ENCODE peak calls at places on chromosomes 2 and 18, in ten cellular contexts. One of them, this sample, is unnamed.

GRCh38 chr2:23596316-23596885 is 211.4 kb downstream of the KLHL29 start:
- DNase-seq in MCF 10A: no peak
- DNase-seq in AG04450: no peak
- DNase-seq in epithelial cell of proximal tubule: no peak
- DNase-seq in H9: no peak
- DNase-seq in hepatocyte: no peak
- DNase-seq in heart left ventricle: no peak
- DNase-seq in lower lobe of right lung: no peak
- DNase-seq in sigmoid colon: peak
- DNase-seq in cardiac muscle cell: peak
- DNase-seq in this sample: no peak

GRCh38 chr2:181393472-181393871 is 63.7 kb upstream of the ITGA4 start:
- DNase-seq in sigmoid colon: no peak
- DNase-seq in lower lobe of right lung: no peak
- DNase-seq in heart left ventricle: no peak
- DNase-seq in AG04450: no peak
- DNase-seq in hepatocyte: no peak
- DNase-seq in epithelial cell of proximal tubule: no peak
- DNase-seq in MCF 10A: peak
- DNase-seq in H9: no peak
- DNase-seq in cardiac muscle cell: peak
- DNase-seq in this sample: no peak

GRCh38 chr2:191611614-191612013 is 66.3 kb upstream of the NABP1 start:
- DNase-seq in cardiac muscle cell: no peak
- DNase-seq in epithelial cell of proximal tubule: no peak
- DNase-seq in hepatocyte: no peak
- DNase-seq in lower lobe of right lung: peak
- DNase-seq in heart left ventricle: peak
- DNase-seq in sigmoid colon: no peak
- DNase-seq in H9: no peak
- DNase-seq in MCF 10A: no peak
- DNase-seq in AG04450: no peak
- DNase-seq in this sample: no peak

GRCh38 chr2:157874278-157874825 is 1.8 kb downstream of the ACVR1 start:
- DNase-seq in sigmoid colon: no peak
- DNase-seq in H9: no peak
- DNase-seq in heart left ventricle: peak
- DNase-seq in cardiac muscle cell: peak
- DNase-seq in MCF 10A: no peak
- DNase-seq in hepatocyte: no peak
- DNase-seq in epithelial cell of proximal tubule: no peak
- DNase-seq in AG04450: no peak
- DNase-seq in lower lobe of right lung: no peak
- DNase-seq in this sample: no peak

GRCh38 chr2:46540496-46541342 is 61.4 kb downstream of the TMEM247 start:
- DNase-seq in MCF 10A: peak
- DNase-seq in hepatocyte: peak
- DNase-seq in lower lobe of right lung: no peak
- DNase-seq in sigmoid colon: no peak
- DNase-seq in H9: no peak
- DNase-seq in cardiac muscle cell: peak
- DNase-seq in AG04450: no peak
- DNase-seq in heart left ventricle: peak
- DNase-seq in epithelial cell of proximal tubule: peak
- DNase-seq in this sample: no peak

GRCh38 chr2:113253453-113253852 is 25.3 kb downstream of the PAX8 start:
- DNase-seq in sigmoid colon: no peak
- DNase-seq in AG04450: no peak
- DNase-seq in heart left ventricle: no peak
- DNase-seq in cardiac muscle cell: no peak
- DNase-seq in lower lobe of right lung: no peak
- DNase-seq in hepatocyte: no peak
- DNase-seq in epithelial cell of proximal tubule: no peak
- DNase-seq in MCF 10A: no peak
- DNase-seq in H9: no peak
- DNase-seq in this sample: no peak

GRCh38 chr2:147595200-147595599 is 249.6 kb upstream of the ACVR2A start:
- DNase-seq in H9: no peak
- DNase-seq in heart left ventricle: no peak
- DNase-seq in MCF 10A: no peak
- DNase-seq in lower lobe of right lung: no peak
- DNase-seq in sigmoid colon: no peak
- DNase-seq in hepatocyte: no peak
- DNase-seq in epithelial cell of proximal tubule: no peak
- DNase-seq in AG04450: no peak
- DNase-seq in cardiac muscle cell: no peak
- DNase-seq in this sample: no peak

GRCh38 chr2:233801357-233802131 is 23.4 kb downstream of the MROH2A start:
- DNase-seq in AG04450: no peak
- DNase-seq in MCF 10A: peak
- DNase-seq in cardiac muscle cell: peak
- DNase-seq in lower lobe of right lung: no peak
- DNase-seq in sigmoid colon: no peak
- DNase-seq in hepatocyte: no peak
- DNase-seq in H9: no peak
- DNase-seq in heart left ventricle: no peak
- DNase-seq in epithelial cell of proximal tubule: no peak
- DNase-seq in this sample: no peak

GRCh38 chr2:160940699-160941098 is 219.5 kb upstream of the TANK start:
- DNase-seq in hepatocyte: no peak
- DNase-seq in sigmoid colon: no peak
- DNase-seq in H9: no peak
- DNase-seq in epithelial cell of proximal tubule: peak
- DNase-seq in MCF 10A: peak
- DNase-seq in cardiac muscle cell: no peak
- DNase-seq in AG04450: no peak
- DNase-seq in lower lobe of right lung: no peak
- DNase-seq in heart left ventricle: no peak
- DNase-seq in this sample: no peak

GRCh38 chr2:189633392-189633811 is 27.9 kb upstream of the ASNSD1 start:
- DNase-seq in cardiac muscle cell: peak
- DNase-seq in H9: no peak
- DNase-seq in MCF 10A: peak
- DNase-seq in hepatocyte: no peak
- DNase-seq in epithelial cell of proximal tubule: peak
- DNase-seq in heart left ventricle: no peak
- DNase-seq in lower lobe of right lung: no peak
- DNase-seq in sigmoid colon: no peak
- DNase-seq in AG04450: no peak
- DNase-seq in this sample: peak

DNA sequence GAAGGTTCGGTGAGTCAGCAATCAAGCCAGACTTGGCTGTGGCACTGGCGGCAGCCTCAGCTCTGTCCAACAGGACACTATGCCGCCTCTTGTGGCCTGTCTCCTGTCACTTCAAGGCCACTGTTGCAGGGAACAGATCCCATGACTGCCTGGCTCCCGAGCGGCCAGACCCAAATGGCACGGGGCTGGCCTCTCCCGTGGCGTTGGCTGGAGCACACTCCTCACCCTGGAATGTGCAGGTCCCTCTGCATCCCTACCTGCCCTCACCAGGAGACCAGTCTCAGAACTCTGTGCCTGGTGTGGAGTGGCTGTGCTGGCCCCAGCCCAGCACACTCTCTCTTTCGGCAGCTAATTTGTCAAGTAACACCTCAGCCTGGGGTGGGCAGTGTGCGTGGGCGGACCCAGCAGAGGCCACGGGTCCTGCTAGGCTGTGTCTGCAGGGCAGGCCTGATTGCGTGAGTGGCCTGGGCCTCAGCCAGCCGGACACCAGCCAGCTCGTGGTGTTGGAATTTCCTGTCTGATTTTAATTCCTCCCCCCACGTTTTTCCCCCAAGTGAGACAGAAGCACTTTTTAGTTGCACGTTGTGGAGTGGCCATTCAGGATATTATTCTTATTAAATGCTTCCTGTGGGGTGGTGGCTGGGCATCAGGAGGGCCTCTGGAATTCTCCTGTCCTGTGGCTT is 179.3 kb downstream of the GLI2 start:
- DNase-seq in MCF 10A: peak
- DNase-seq in epithelial cell of proximal tubule: peak
- DNase-seq in sigmoid colon: peak
- DNase-seq in heart left ventricle: peak
- DNase-seq in hepatocyte: no peak
- DNase-seq in AG04450: peak
- DNase-seq in H9: no peak
- DNase-seq in lower lobe of right lung: peak
- DNase-seq in cardiac muscle cell: peak
- DNase-seq in this sample: no peak
- TF ChIP-seq CTCF in MCF 10A: no peak
- TF ChIP-seq CTCF in epithelial cell of proximal tubule: no peak
- TF ChIP-seq CTCF in sigmoid colon: no peak
- TF ChIP-seq CTCF in heart left ventricle: no peak
- TF ChIP-seq CTCF in hepatocyte: no peak
- TF ChIP-seq CTCF in AG04450: no peak
- TF ChIP-seq CTCF in H9: no peak
- TF ChIP-seq CTCF in lower lobe of right lung: no peak
- TF ChIP-seq CTCF in cardiac muscle cell: no peak
- TF ChIP-seq CTCF in this sample: no peak

GRCh38 chr2:159165065-159165464 is 121.4 kb downstream of the WDSUB1 start:
- DNase-seq in hepatocyte: no peak
- DNase-seq in heart left ventricle: no peak
- DNase-seq in cardiac muscle cell: no peak
- DNase-seq in AG04450: no peak
- DNase-seq in epithelial cell of proximal tubule: no peak
- DNase-seq in lower lobe of right lung: no peak
- DNase-seq in MCF 10A: no peak
- DNase-seq in H9: no peak
- DNase-seq in sigmoid colon: no peak
- DNase-seq in this sample: no peak
- TF ChIP-seq CTCF in hepatocyte: no peak
- TF ChIP-seq CTCF in heart left ventricle: no peak
- TF ChIP-seq CTCF in cardiac muscle cell: no peak
- TF ChIP-seq CTCF in AG04450: no peak
- TF ChIP-seq CTCF in epithelial cell of proximal tubule: no peak
- TF ChIP-seq CTCF in lower lobe of right lung: no peak
- TF ChIP-seq CTCF in MCF 10A: no peak
- TF ChIP-seq CTCF in H9: no peak
- TF ChIP-seq CTCF in sigmoid colon: no peak
- TF ChIP-seq CTCF in this sample: no peak

GRCh38 chr2:6915399-6915798 is 1.8 kb upstream of the RNF144A start:
- DNase-seq in MCF 10A: no peak
- DNase-seq in AG04450: no peak
- DNase-seq in epithelial cell of proximal tubule: no peak
- DNase-seq in sigmoid colon: no peak
- DNase-seq in heart left ventricle: no peak
- DNase-seq in hepatocyte: no peak
- DNase-seq in H9: no peak
- DNase-seq in lower lobe of right lung: no peak
- DNase-seq in cardiac muscle cell: no peak
- DNase-seq in this sample: peak

GRCh38 chr2:6917761-6918421 is 679 bp downstream of the RNF144A start:
- DNase-seq in MCF 10A: no peak
- DNase-seq in lower lobe of right lung: peak
- DNase-seq in epithelial cell of proximal tubule: no peak
- DNase-seq in hepatocyte: peak
- DNase-seq in H9: peak
- DNase-seq in AG04450: no peak
- DNase-seq in heart left ventricle: no peak
- DNase-seq in cardiac muscle cell: no peak
- DNase-seq in sigmoid colon: no peak
- DNase-seq in this sample: peak

GRCh38 chr2:6916736-6917070 is 509 bp upstream of the RNF144A start:
- DNase-seq in cardiac muscle cell: no peak
- DNase-seq in sigmoid colon: no peak
- DNase-seq in hepatocyte: no peak
- DNase-seq in heart left ventricle: no peak
- DNase-seq in AG04450: no peak
- DNase-seq in MCF 10A: no peak
- DNase-seq in H9: no peak
- DNase-seq in lower lobe of right lung: no peak
- DNase-seq in epithelial cell of proximal tubule: no peak
- DNase-seq in this sample: peak

GRCh38 chr2:6916224-6916623 is 988 bp upstream of the RNF144A start:
- DNase-seq in epithelial cell of proximal tubule: no peak
- DNase-seq in sigmoid colon: no peak
- DNase-seq in H9: no peak
- DNase-seq in lower lobe of right lung: no peak
- DNase-seq in MCF 10A: no peak
- DNase-seq in hepatocyte: no peak
- DNase-seq in heart left ventricle: no peak
- DNase-seq in AG04450: no peak
- DNase-seq in cardiac muscle cell: no peak
- DNase-seq in this sample: no peak

DNA sequence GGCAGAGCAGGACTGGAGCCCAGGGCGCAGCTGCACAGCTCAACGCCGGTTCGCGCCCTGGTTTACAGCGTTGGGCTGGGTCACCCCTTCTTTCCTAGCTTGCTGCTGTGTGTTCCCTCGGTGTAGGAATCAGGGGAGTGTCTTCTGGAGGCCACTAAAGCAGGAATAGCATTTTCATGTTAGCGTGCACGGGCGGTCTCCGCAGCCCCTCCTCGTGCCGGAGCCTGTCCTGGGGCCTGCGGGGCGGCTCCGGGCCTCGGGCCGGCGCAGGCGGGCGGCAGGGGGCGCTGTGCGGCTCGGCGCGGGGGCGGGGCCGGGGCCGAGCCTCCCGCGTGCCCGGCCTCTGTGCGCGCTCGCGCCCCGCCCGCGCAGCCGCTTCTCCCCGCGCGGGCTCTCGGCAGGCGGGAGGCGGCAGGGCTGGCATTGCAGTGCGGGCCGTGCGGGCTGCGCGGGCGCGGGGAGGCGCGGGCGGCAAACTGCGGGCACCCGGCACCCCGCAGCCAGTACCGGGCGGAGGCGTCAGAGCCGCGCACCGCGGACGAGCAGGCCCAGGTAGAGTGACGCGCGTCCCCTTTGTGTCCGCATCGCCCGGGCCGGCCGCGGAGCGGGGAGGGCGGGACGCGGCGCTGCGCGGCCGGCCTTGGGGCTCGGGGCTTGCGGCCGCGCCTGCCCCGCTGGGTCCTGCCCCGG is at the start of gene RNF144A:
- DNase-seq in cardiac muscle cell: peak
- DNase-seq in hepatocyte: peak
- DNase-seq in H9: peak
- DNase-seq in lower lobe of right lung: peak
- DNase-seq in heart left ventricle: peak
- DNase-seq in MCF 10A: no peak
- DNase-seq in AG04450: no peak
- DNase-seq in sigmoid colon: peak
- DNase-seq in epithelial cell of proximal tubule: no peak
- DNase-seq in this sample: peak
- TF ChIP-seq CTCF in cardiac muscle cell: peak
- TF ChIP-seq CTCF in hepatocyte: peak
- TF ChIP-seq CTCF in H9: peak
- TF ChIP-seq CTCF in lower lobe of right lung: peak
- TF ChIP-seq CTCF in heart left ventricle: peak
- TF ChIP-seq CTCF in MCF 10A: peak
- TF ChIP-seq CTCF in AG04450: peak
- TF ChIP-seq CTCF in sigmoid colon: peak
- TF ChIP-seq CTCF in epithelial cell of proximal tubule: no peak
- TF ChIP-seq CTCF in this sample: peak

DNA sequence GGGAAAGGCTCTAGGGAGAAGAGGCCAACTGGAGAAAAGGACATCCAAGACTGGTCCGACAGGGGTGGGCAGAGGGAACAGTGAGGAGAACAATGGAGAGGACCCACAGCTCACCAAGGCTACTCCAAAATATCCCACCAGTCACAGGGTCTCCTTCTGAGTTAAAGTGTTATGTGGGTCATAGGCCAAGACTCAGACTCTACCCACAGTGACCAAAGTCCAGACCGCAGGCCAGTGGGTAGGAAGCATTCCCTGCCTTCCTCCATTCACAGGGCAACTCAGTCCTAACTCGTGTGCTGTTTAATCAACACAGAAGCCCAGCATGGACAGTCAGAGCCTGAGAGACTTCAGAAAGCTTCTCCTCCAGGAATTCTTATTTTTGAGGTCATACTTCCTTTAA is 260.6 kb downstream of the SMAD2 start:
- DNase-seq in H9: no peak
- DNase-seq in sigmoid colon: no peak
- DNase-seq in MCF 10A: no peak
- DNase-seq in hepatocyte: no peak
- DNase-seq in lower lobe of right lung: no peak
- DNase-seq in epithelial cell of proximal tubule: no peak
- DNase-seq in heart left ventricle: no peak
- DNase-seq in AG04450: no peak
- DNase-seq in cardiac muscle cell: no peak
- DNase-seq in this sample: no peak
- TF ChIP-seq CTCF in H9: no peak
- TF ChIP-seq CTCF in sigmoid colon: no peak
- TF ChIP-seq CTCF in MCF 10A: no peak
- TF ChIP-seq CTCF in hepatocyte: no peak
- TF ChIP-seq CTCF in lower lobe of right lung: no peak
- TF ChIP-seq CTCF in epithelial cell of proximal tubule: no peak
- TF ChIP-seq CTCF in heart left ventricle: no peak
- TF ChIP-seq CTCF in AG04450: no peak
- TF ChIP-seq CTCF in cardiac muscle cell: no peak
- TF ChIP-seq CTCF in this sample: no peak

This sample was measured in GM23338.